ENCODE peak calls at places on chromosomes 16 and 17, in six cellular contexts. One of them, this sample, is unnamed.

GRCh38 chr16:22859925-22860324 is 46.0 kb downstream of the HS3ST2 start:
- DNase-seq in esophagus squamous epithelium: no peak
- DNase-seq in adrenal gland: no peak
- DNase-seq in K562: no peak
- DNase-seq in aorta: no peak
- DNase-seq in GM23248: no peak
- DNase-seq in this sample: no peak

GRCh38 chr17:76542566-76542971 is 2.7 kb downstream of the PRCD start:
- DNase-seq in esophagus squamous epithelium: no peak
- DNase-seq in adrenal gland: no peak
- DNase-seq in K562: no peak
- DNase-seq in aorta: no peak
- DNase-seq in GM23248: no peak
- DNase-seq in this sample: no peak

GRCh38 chr17:75457047-75457654 is 716 bp downstream of the TMEM94 start:
- DNase-seq in esophagus squamous epithelium: no peak
- DNase-seq in adrenal gland: peak
- DNase-seq in K562: peak
- DNase-seq in aorta: peak
- DNase-seq in GM23248: peak
- DNase-seq in this sample: no peak

GRCh38 chr17:83100853-83101391 is 21.5 kb downstream of the METRNL start:
- DNase-seq in esophagus squamous epithelium: no peak
- DNase-seq in adrenal gland: no peak
- DNase-seq in K562: no peak
- DNase-seq in aorta: no peak
- DNase-seq in GM23248: peak
- DNase-seq in this sample: no peak

GRCh38 chr17:82126479-82127314 is 28.7 kb upstream of the FASN start:
- DNase-seq in esophagus squamous epithelium: no peak
- DNase-seq in adrenal gland: no peak
- DNase-seq in K562: no peak
- DNase-seq in aorta: no peak
- DNase-seq in GM23248: no peak
- DNase-seq in this sample: no peak

GRCh38 chr17:4135489-4135888 is 7.3 kb downstream of the ZZEF1 start:
- DNase-seq in esophagus squamous epithelium: no peak
- DNase-seq in adrenal gland: no peak
- DNase-seq in K562: peak
- DNase-seq in aorta: no peak
- DNase-seq in GM23248: no peak
- DNase-seq in this sample: no peak

GRCh38 chr16:68093816-68094613 is 8.8 kb downstream of the NFATC3 start:
- DNase-seq in esophagus squamous epithelium: no peak
- DNase-seq in adrenal gland: no peak
- DNase-seq in K562: peak
- DNase-seq in aorta: no peak
- DNase-seq in GM23248: peak
- DNase-seq in this sample: no peak

GRCh38 chr17:51120357-51120738 is 320 bp downstream of the SPAG9 start:
- DNase-seq in esophagus squamous epithelium: no peak
- DNase-seq in adrenal gland: no peak
- DNase-seq in K562: peak
- DNase-seq in aorta: no peak
- DNase-seq in GM23248: no peak
- DNase-seq in this sample: no peak

GRCh38 chr16:67926181-67926742 is 5.4 kb downstream of the CTRL start:
- DNase-seq in esophagus squamous epithelium: no peak
- DNase-seq in adrenal gland: no peak
- DNase-seq in K562: no peak
- DNase-seq in aorta: peak
- DNase-seq in GM23248: no peak
- DNase-seq in this sample: no peak

GRCh38 chr17:59046192-59046591 is 60.5 kb downstream of the TRIM37 start:
- DNase-seq in esophagus squamous epithelium: no peak
- DNase-seq in adrenal gland: no peak
- DNase-seq in K562: no peak
- DNase-seq in aorta: no peak
- DNase-seq in GM23248: no peak
- DNase-seq in this sample: no peak

GRCh38 chr17:75557075-75557851 is 30.3 kb upstream of the MYO15B start:
- DNase-seq in esophagus squamous epithelium: no peak
- DNase-seq in adrenal gland: peak
- DNase-seq in K562: peak
- DNase-seq in aorta: no peak
- DNase-seq in GM23248: peak
- DNase-seq in this sample: no peak

DNA sequence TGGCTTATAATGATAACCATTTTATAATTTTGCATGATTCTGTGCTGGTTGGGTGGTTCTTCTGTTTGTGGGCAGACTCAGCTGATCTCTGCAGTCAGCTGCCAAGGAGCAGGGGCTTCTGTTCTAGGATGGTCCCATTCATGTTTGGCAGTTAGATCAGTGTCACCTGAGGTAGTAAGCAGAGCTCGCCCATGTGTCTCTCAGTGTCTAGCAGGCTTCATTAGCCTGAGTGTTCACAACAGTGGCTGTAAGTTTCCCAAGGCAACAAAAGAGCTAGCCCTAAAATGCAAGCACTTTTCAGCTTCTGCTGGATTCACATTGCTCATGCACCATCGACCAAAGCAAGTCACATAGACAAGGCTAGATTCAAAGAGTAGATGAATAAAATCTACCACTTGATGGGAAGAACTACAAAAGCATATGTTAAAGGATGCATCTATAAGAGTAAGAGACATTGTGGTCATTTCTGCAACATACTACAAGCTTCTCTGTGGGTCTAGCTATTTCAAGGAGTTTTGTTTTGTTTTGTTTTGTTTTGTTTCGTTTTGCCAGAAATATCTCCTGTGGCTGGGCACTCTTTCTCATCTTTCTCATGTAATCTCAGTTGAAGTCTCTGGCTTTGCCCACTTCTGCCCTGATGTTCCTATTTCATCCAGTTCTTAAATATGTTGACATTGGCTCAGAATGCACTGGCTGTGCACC is 180.8 kb downstream of the HS3ST4 start:
- DNase-seq in esophagus squamous epithelium: no peak
- DNase-seq in adrenal gland: no peak
- DNase-seq in K562: no peak
- DNase-seq in aorta: no peak
- DNase-seq in GM23248: no peak
- DNase-seq in this sample: no peak
- H3K27ac ChIP-seq in esophagus squamous epithelium: no peak
- H3K27ac ChIP-seq in adrenal gland: no peak
- H3K27ac ChIP-seq in K562: no peak
- H3K27ac ChIP-seq in aorta: no peak
- H3K27ac ChIP-seq in GM23248: no peak
- H3K27ac ChIP-seq in this sample: no peak

GRCh38 chr16:26644912-26645543 is 421.7 kb upstream of the C16orf82 start:
- DNase-seq in esophagus squamous epithelium: no peak
- DNase-seq in adrenal gland: no peak
- DNase-seq in K562: no peak
- DNase-seq in aorta: no peak
- DNase-seq in GM23248: no peak
- DNase-seq in this sample: no peak

GRCh38 chr16:26643519-26643918 is 423.2 kb upstream of the C16orf82 start:
- DNase-seq in esophagus squamous epithelium: no peak
- DNase-seq in adrenal gland: no peak
- DNase-seq in K562: no peak
- DNase-seq in aorta: no peak
- DNase-seq in GM23248: peak
- DNase-seq in this sample: no peak

GRCh38 chr16:26645629-26646028 is 421.1 kb upstream of the C16orf82 start:
- DNase-seq in esophagus squamous epithelium: no peak
- DNase-seq in adrenal gland: no peak
- DNase-seq in K562: peak
- DNase-seq in aorta: no peak
- DNase-seq in GM23248: peak
- DNase-seq in this sample: no peak

DNA sequence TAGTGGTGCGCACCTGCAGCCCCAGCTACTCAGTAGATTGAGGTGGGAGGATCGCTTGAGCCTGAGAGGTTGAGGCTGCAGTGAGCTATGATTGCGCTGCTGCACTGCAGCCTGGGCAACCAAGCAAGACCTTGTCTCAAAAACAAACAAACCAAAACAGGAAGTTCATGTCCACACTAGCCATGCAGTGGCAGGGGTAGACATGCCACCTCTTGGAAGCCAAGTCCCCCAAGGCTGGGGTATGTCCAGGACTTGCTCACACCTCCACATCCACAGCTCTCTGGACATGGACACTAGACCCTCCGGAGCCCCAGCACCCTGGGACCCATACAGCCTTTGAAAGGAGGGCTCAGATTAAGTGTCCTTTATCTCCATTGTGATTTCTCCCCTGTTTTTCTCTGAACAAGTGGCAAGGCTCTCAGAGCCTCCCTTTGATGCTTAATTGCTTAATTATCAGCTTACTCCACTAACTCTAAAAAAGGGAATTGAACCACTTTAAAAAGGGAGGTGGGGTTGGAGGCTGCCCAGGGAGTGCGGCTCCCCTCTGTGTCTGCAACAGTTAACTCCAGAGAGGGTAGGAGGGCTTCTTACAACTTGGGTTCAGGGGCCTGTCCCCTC is 424.6 kb upstream of the C16orf82 start:
- DNase-seq in esophagus squamous epithelium: no peak
- DNase-seq in adrenal gland: no peak
- DNase-seq in K562: no peak
- DNase-seq in aorta: no peak
- DNase-seq in GM23248: no peak
- DNase-seq in this sample: no peak
- H3K27ac ChIP-seq in esophagus squamous epithelium: no peak
- H3K27ac ChIP-seq in adrenal gland: no peak
- H3K27ac ChIP-seq in K562: no peak
- H3K27ac ChIP-seq in aorta: no peak
- H3K27ac ChIP-seq in GM23248: no peak
- H3K27ac ChIP-seq in this sample: no peak

GRCh38 chr16:85187886-85188285 is 75.6 kb upstream of the CIBAR2 start:
- DNase-seq in esophagus squamous epithelium: no peak
- DNase-seq in adrenal gland: no peak
- DNase-seq in K562: no peak
- DNase-seq in aorta: no peak
- DNase-seq in GM23248: no peak
- DNase-seq in this sample: no peak

GRCh38 chr16:85185281-85185680 is 73.0 kb upstream of the CIBAR2 start:
- DNase-seq in esophagus squamous epithelium: no peak
- DNase-seq in adrenal gland: no peak
- DNase-seq in K562: no peak
- DNase-seq in aorta: no peak
- DNase-seq in GM23248: no peak
- DNase-seq in this sample: no peak

GRCh38 chr16:85185701-85186100 is 73.4 kb upstream of the CIBAR2 start:
- DNase-seq in esophagus squamous epithelium: no peak
- DNase-seq in adrenal gland: no peak
- DNase-seq in K562: no peak
- DNase-seq in aorta: no peak
- DNase-seq in GM23248: no peak
- DNase-seq in this sample: no peak

GRCh38 chr16:85187447-85187846 is 75.2 kb upstream of the CIBAR2 start:
- DNase-seq in esophagus squamous epithelium: no peak
- DNase-seq in adrenal gland: no peak
- DNase-seq in K562: no peak
- DNase-seq in aorta: no peak
- DNase-seq in GM23248: no peak
- DNase-seq in this sample: no peak

DNA sequence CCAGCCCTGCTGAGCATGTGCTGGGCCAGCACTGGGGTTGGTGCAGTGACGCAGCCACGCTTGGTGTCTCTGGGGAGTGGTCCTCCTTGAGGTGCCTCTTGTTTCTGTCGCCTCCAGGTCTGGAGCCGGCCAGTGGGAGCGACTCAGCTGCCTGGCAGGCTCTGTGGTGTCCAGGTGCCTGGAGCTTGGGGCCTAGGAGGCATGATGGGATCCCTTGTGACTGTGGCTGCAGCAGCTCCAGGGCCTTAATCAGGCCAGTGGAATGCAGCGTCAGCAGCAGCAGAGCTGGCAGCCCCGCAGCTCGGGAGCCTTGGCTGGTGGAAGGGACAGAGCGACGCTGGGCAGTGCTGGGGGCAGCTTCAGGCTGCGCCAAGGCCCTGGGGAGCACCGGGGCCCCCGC is 74.7 kb upstream of the CIBAR2 start:
- DNase-seq in esophagus squamous epithelium: no peak
- DNase-seq in adrenal gland: peak
- DNase-seq in K562: no peak
- DNase-seq in aorta: peak
- DNase-seq in GM23248: peak
- DNase-seq in this sample: no peak
- H3K27ac ChIP-seq in esophagus squamous epithelium: no peak
- H3K27ac ChIP-seq in adrenal gland: peak
- H3K27ac ChIP-seq in K562: no peak
- H3K27ac ChIP-seq in aorta: no peak
- H3K27ac ChIP-seq in GM23248: peak
- H3K27ac ChIP-seq in this sample: no peak

GRCh38 chr17:34254146-34254545 is 939 bp upstream of the CCL2 start:
- DNase-seq in esophagus squamous epithelium: no peak
- DNase-seq in adrenal gland: no peak
- DNase-seq in K562: no peak
- DNase-seq in aorta: no peak
- DNase-seq in GM23248: peak
- DNase-seq in this sample: no peak

GRCh38 chr17:34255841-34256240 is 756 bp downstream of the CCL2 start:
- DNase-seq in esophagus squamous epithelium: no peak
- DNase-seq in adrenal gland: no peak
- DNase-seq in K562: no peak
- DNase-seq in aorta: no peak
- DNase-seq in GM23248: no peak
- DNase-seq in this sample: no peak

GRCh38 chr17:34252890-34253525 is 2.1 kb upstream of the CCL2 start:
- DNase-seq in esophagus squamous epithelium: no peak
- DNase-seq in adrenal gland: no peak
- DNase-seq in K562: no peak
- DNase-seq in aorta: no peak
- DNase-seq in GM23248: peak
- DNase-seq in this sample: no peak

GRCh38 chr17:34255381-34255732 is 272 bp downstream of the CCL2 start:
- DNase-seq in esophagus squamous epithelium: no peak
- DNase-seq in adrenal gland: no peak
- DNase-seq in K562: no peak
- DNase-seq in aorta: no peak
- DNase-seq in GM23248: peak
- DNase-seq in this sample: no peak

DNA sequence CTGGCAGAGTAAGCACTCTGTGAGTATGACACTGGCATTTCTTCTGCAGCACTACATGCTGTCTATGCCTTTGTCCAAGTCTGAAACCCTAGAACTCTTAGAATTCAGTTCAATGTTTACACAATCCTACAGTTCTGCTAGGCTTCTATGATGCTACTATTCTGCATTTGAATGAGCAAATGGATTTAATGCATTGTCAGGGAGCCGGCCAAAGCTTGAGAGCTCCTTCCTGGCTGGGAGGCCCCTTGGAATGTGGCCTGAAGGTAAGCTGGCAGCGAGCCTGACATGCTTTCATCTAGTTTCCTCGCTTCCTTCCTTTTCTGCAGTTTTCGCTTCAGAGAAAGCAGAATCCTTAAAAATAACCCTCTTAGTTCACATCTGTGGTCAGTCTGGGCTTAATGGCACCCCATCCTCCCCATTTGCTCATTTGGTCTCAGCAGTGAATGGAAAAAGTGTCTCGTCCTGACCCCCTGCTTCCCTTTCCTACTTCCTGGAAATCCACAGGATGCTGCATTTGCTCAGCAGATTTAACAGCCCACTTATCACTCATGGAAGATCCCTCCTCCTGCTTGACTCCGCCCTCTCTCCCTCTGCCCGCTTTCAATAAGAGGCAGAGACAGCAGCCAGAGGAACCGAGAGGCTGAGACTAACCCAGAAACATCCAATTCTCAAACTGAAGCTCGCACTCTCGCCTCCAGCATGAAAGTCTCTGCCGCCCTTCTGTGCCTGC is at the start of gene CCL2:
- DNase-seq in esophagus squamous epithelium: no peak
- DNase-seq in adrenal gland: peak
- DNase-seq in K562: no peak
- DNase-seq in aorta: peak
- DNase-seq in GM23248: peak
- DNase-seq in this sample: no peak
- H3K27ac ChIP-seq in esophagus squamous epithelium: peak
- H3K27ac ChIP-seq in adrenal gland: peak
- H3K27ac ChIP-seq in K562: no peak
- H3K27ac ChIP-seq in aorta: peak
- H3K27ac ChIP-seq in GM23248: peak
- H3K27ac ChIP-seq in this sample: no peak

This sample was measured in epithelial cell of prostate.